ENCODE peak calls at places on chromosomes 7 and 10, in nine cellular contexts. One of them, this sample, is unnamed.

GRCh38 chr7:139681463-139681755 is 96.4 kb downstream of the HIPK2 start:
- DNase-seq in heart left ventricle: no peak
- DNase-seq in mucosa of descending colon: no peak
- DNase-seq in neural crest cell: no peak
- DNase-seq in BJ: no peak
- DNase-seq in foreskin keratinocyte: no peak
- DNase-seq in mesothelial cell of epicardium: no peak
- DNase-seq in myocyte: no peak
- DNase-seq in EH: no peak
- DNase-seq in this sample: no peak

GRCh38 chr7:521221-522070 is 1.8 kb upstream of the PDGFA start:
- DNase-seq in foreskin keratinocyte: no peak
- DNase-seq in heart left ventricle: peak; percentile 92
- DNase-seq in myocyte: peak; percentile 88
- DNase-seq in BJ: no peak
- DNase-seq in EH: peak; percentile 75
- DNase-seq in mucosa of descending colon: no peak
- DNase-seq in mesothelial cell of epicardium: peak; percentile 82
- DNase-seq in neural crest cell: peak; percentile 38
- DNase-seq in this sample: peak; percentile 60

GRCh38 chr7:26704036-26704435 is 160.4 kb downstream of the SKAP2 start:
- DNase-seq in foreskin keratinocyte: no peak
- DNase-seq in heart left ventricle: no peak
- DNase-seq in mesothelial cell of epicardium: no peak
- DNase-seq in myocyte: no peak
- DNase-seq in neural crest cell: no peak
- DNase-seq in EH: no peak
- DNase-seq in BJ: no peak
- DNase-seq in mucosa of descending colon: no peak
- DNase-seq in this sample: no peak

GRCh38 chr10:111207525-111207924 is 130.7 kb downstream of the ADRA2A start:
- DNase-seq in foreskin keratinocyte: no peak
- DNase-seq in mesothelial cell of epicardium: no peak
- DNase-seq in mucosa of descending colon: peak; percentile 62
- DNase-seq in heart left ventricle: no peak
- DNase-seq in EH: no peak
- DNase-seq in neural crest cell: no peak
- DNase-seq in BJ: no peak
- DNase-seq in myocyte: no peak
- DNase-seq in this sample: no peak

GRCh38 chr7:141045842-141046630 is 27.8 kb upstream of the TMEM178B start:
- DNase-seq in heart left ventricle: no peak
- DNase-seq in BJ: no peak
- DNase-seq in myocyte: peak; percentile 89
- DNase-seq in mesothelial cell of epicardium: no peak
- DNase-seq in foreskin keratinocyte: no peak
- DNase-seq in neural crest cell: no peak
- DNase-seq in EH: peak; percentile 87
- DNase-seq in mucosa of descending colon: no peak
- DNase-seq in this sample: peak; percentile 57

GRCh38 chr7:85010306-85010705 is 176.6 kb downstream of the SEMA3D start:
- DNase-seq in heart left ventricle: no peak
- DNase-seq in myocyte: peak; percentile 22
- DNase-seq in neural crest cell: no peak
- DNase-seq in mucosa of descending colon: no peak
- DNase-seq in BJ: no peak
- DNase-seq in foreskin keratinocyte: no peak
- DNase-seq in EH: no peak
- DNase-seq in mesothelial cell of epicardium: no peak
- DNase-seq in this sample: no peak

GRCh38 chr10:77606751-77607150 is 30.9 kb downstream of the KCNMA1 start:
- DNase-seq in mucosa of descending colon: no peak
- DNase-seq in neural crest cell: no peak
- DNase-seq in mesothelial cell of epicardium: no peak
- DNase-seq in foreskin keratinocyte: peak; percentile 74
- DNase-seq in heart left ventricle: no peak
- DNase-seq in BJ: no peak
- DNase-seq in myocyte: no peak
- DNase-seq in EH: peak; percentile 22
- DNase-seq in this sample: no peak

GRCh38 chr7:154996756-154997155 is 6.2 kb downstream of the PAXIP1 start:
- DNase-seq in foreskin keratinocyte: no peak
- DNase-seq in EH: no peak
- DNase-seq in BJ: no peak
- DNase-seq in mesothelial cell of epicardium: no peak
- DNase-seq in heart left ventricle: no peak
- DNase-seq in myocyte: no peak
- DNase-seq in mucosa of descending colon: no peak
- DNase-seq in neural crest cell: no peak
- DNase-seq in this sample: no peak

GRCh38 chr7:371119-371778 is 81.3 kb downstream of the FOXL3 start:
- DNase-seq in foreskin keratinocyte: no peak
- DNase-seq in EH: peak; percentile 4
- DNase-seq in neural crest cell: no peak
- DNase-seq in heart left ventricle: no peak
- DNase-seq in BJ: no peak
- DNase-seq in mucosa of descending colon: peak; percentile 50
- DNase-seq in myocyte: no peak
- DNase-seq in mesothelial cell of epicardium: no peak
- DNase-seq in this sample: no peak

GRCh38 chr7:76358053-76358477 is 726 bp downstream of the YWHAG start:
- DNase-seq in EH: peak; percentile 39
- DNase-seq in neural crest cell: peak; percentile 40
- DNase-seq in mucosa of descending colon: peak; percentile 86
- DNase-seq in foreskin keratinocyte: no peak
- DNase-seq in BJ: no peak
- DNase-seq in heart left ventricle: peak; percentile 78
- DNase-seq in myocyte: peak; percentile 73
- DNase-seq in mesothelial cell of epicardium: no peak
- DNase-seq in this sample: peak; percentile 63

GRCh38 chr10:34723746-34724145 is 91.3 kb downstream of the PARD3 start:
- DNase-seq in foreskin keratinocyte: peak; percentile 63
- DNase-seq in EH: peak; percentile 77
- DNase-seq in mucosa of descending colon: no peak
- DNase-seq in myocyte: peak; percentile 72
- DNase-seq in mesothelial cell of epicardium: no peak
- DNase-seq in neural crest cell: no peak
- DNase-seq in heart left ventricle: peak; percentile 37
- DNase-seq in BJ: no peak
- DNase-seq in this sample: peak; percentile 86

GRCh38 chr10:119284679-119285096 is 77.3 kb downstream of the GRK5 start:
- DNase-seq in mucosa of descending colon: no peak
- DNase-seq in myocyte: no peak
- DNase-seq in EH: no peak
- DNase-seq in heart left ventricle: peak; percentile 55
- DNase-seq in mesothelial cell of epicardium: no peak
- DNase-seq in BJ: no peak
- DNase-seq in foreskin keratinocyte: no peak
- DNase-seq in neural crest cell: no peak
- DNase-seq in this sample: no peak

GRCh38 chr10:87816842-87817178 is 1.2 kb downstream of the ATAD1 start:
- DNase-seq in EH: peak; percentile 8
- DNase-seq in heart left ventricle: no peak
- DNase-seq in foreskin keratinocyte: no peak
- DNase-seq in mesothelial cell of epicardium: no peak
- DNase-seq in myocyte: no peak
- DNase-seq in neural crest cell: no peak
- DNase-seq in mucosa of descending colon: no peak
- DNase-seq in BJ: no peak
- DNase-seq in this sample: peak; percentile 6

GRCh38 chr7:23277359-23277989 is 21.7 kb upstream of the MALSU1 start:
- DNase-seq in BJ: no peak
- DNase-seq in neural crest cell: peak; percentile 38
- DNase-seq in mesothelial cell of epicardium: no peak
- DNase-seq in EH: peak; percentile 71
- DNase-seq in foreskin keratinocyte: peak; percentile 51
- DNase-seq in heart left ventricle: no peak
- DNase-seq in myocyte: peak; percentile 86
- DNase-seq in mucosa of descending colon: no peak
- DNase-seq in this sample: peak; percentile 75

GRCh38 chr7:2012981-2013380 is 219.8 kb downstream of the MAD1L1 start:
- DNase-seq in heart left ventricle: peak; percentile 85
- DNase-seq in mesothelial cell of epicardium: no peak
- DNase-seq in BJ: no peak
- DNase-seq in EH: peak; percentile 69
- DNase-seq in mucosa of descending colon: no peak
- DNase-seq in neural crest cell: no peak
- DNase-seq in myocyte: peak; percentile 86
- DNase-seq in foreskin keratinocyte: no peak
- DNase-seq in this sample: peak; percentile 18

GRCh38 chr10:100481462-100482081 is 18.8 kb downstream of the WNT8B start:
- DNase-seq in heart left ventricle: peak; percentile 83
- DNase-seq in mucosa of descending colon: peak; percentile 81
- DNase-seq in foreskin keratinocyte: peak; percentile 82
- DNase-seq in EH: peak; percentile 86
- DNase-seq in mesothelial cell of epicardium: peak; percentile 95
- DNase-seq in BJ: peak; percentile 52
- DNase-seq in myocyte: peak; percentile 92
- DNase-seq in neural crest cell: peak; percentile 92
- DNase-seq in this sample: peak; percentile 85

GRCh38 chr10:24762966-24763623 is 39.4 kb upstream of the ARHGAP21 start:
- DNase-seq in BJ: peak; percentile 11
- DNase-seq in myocyte: peak; percentile 13
- DNase-seq in heart left ventricle: no peak
- DNase-seq in neural crest cell: no peak
- DNase-seq in mesothelial cell of epicardium: no peak
- DNase-seq in foreskin keratinocyte: peak; percentile 7
- DNase-seq in EH: peak; percentile 75
- DNase-seq in mucosa of descending colon: no peak
- DNase-seq in this sample: no peak

GRCh38 chr10:125091891-125092290 is 68.5 kb downstream of the CTBP2 start:
- DNase-seq in mesothelial cell of epicardium: no peak
- DNase-seq in heart left ventricle: no peak
- DNase-seq in neural crest cell: no peak
- DNase-seq in foreskin keratinocyte: no peak
- DNase-seq in mucosa of descending colon: no peak
- DNase-seq in BJ: no peak
- DNase-seq in myocyte: no peak
- DNase-seq in EH: peak; percentile 68
- DNase-seq in this sample: peak; percentile 39

GRCh38 chr7:107051376-107051775 is 6.9 kb downstream of the PRKAR2B start:
- DNase-seq in EH: peak; percentile 79
- DNase-seq in heart left ventricle: no peak
- DNase-seq in mucosa of descending colon: no peak
- DNase-seq in neural crest cell: no peak
- DNase-seq in mesothelial cell of epicardium: no peak
- DNase-seq in myocyte: no peak
- DNase-seq in foreskin keratinocyte: no peak
- DNase-seq in BJ: peak; percentile 62
- DNase-seq in this sample: peak; percentile 45

GRCh38 chr7:100489824-100490223 is 6.1 kb downstream of the NYAP1 start:
- DNase-seq in neural crest cell: peak; percentile 91
- DNase-seq in mesothelial cell of epicardium: peak; percentile 79
- DNase-seq in BJ: peak; percentile 50
- DNase-seq in mucosa of descending colon: peak; percentile 70
- DNase-seq in EH: peak; percentile 91
- DNase-seq in foreskin keratinocyte: peak; percentile 52
- DNase-seq in myocyte: peak; percentile 94
- DNase-seq in heart left ventricle: peak; percentile 36
- DNase-seq in this sample: peak; percentile 93

GRCh38 chr10:50993817-50994251 is 80.5 kb upstream of the PRKG1 start:
- DNase-seq in heart left ventricle: peak; percentile 51
- DNase-seq in myocyte: peak; percentile 74
- DNase-seq in mesothelial cell of epicardium: no peak
- DNase-seq in BJ: peak; percentile 67
- DNase-seq in EH: peak; percentile 84
- DNase-seq in mucosa of descending colon: no peak
- DNase-seq in foreskin keratinocyte: peak; percentile 67
- DNase-seq in neural crest cell: no peak
- DNase-seq in this sample: peak; percentile 91

GRCh38 chr10:99832439-99832838 is 50.0 kb downstream of the ABCC2 start:
- DNase-seq in myocyte: no peak
- DNase-seq in BJ: no peak
- DNase-seq in mesothelial cell of epicardium: no peak
- DNase-seq in heart left ventricle: no peak
- DNase-seq in EH: peak; percentile 73
- DNase-seq in neural crest cell: no peak
- DNase-seq in mucosa of descending colon: no peak
- DNase-seq in foreskin keratinocyte: no peak
- DNase-seq in this sample: peak; percentile 61

GRCh38 chr7:126958367-126958766 is 294.4 kb downstream of the GRM8 start:
- DNase-seq in heart left ventricle: no peak
- DNase-seq in neural crest cell: no peak
- DNase-seq in EH: no peak
- DNase-seq in foreskin keratinocyte: no peak
- DNase-seq in BJ: no peak
- DNase-seq in mucosa of descending colon: no peak
- DNase-seq in myocyte: no peak
- DNase-seq in mesothelial cell of epicardium: no peak
- DNase-seq in this sample: no peak

GRCh38 chr7:19610194-19610943 is 98.5 kb downstream of the POLR1F start:
- DNase-seq in mesothelial cell of epicardium: no peak
- DNase-seq in foreskin keratinocyte: no peak
- DNase-seq in neural crest cell: no peak
- DNase-seq in myocyte: no peak
- DNase-seq in heart left ventricle: no peak
- DNase-seq in mucosa of descending colon: no peak
- DNase-seq in EH: no peak
- DNase-seq in BJ: no peak
- DNase-seq in this sample: no peak

GRCh38 chr7:157514746-157515145 is 177.9 kb downstream of the DNAJB6 start:
- DNase-seq in foreskin keratinocyte: no peak
- DNase-seq in neural crest cell: no peak
- DNase-seq in mucosa of descending colon: peak; percentile 14
- DNase-seq in myocyte: no peak
- DNase-seq in EH: no peak
- DNase-seq in heart left ventricle: no peak
- DNase-seq in BJ: no peak
- DNase-seq in mesothelial cell of epicardium: no peak
- DNase-seq in this sample: no peak

GRCh38 chr7:1765336-1765735 is 95.3 kb downstream of the ELFN1 start:
- DNase-seq in BJ: no peak
- DNase-seq in heart left ventricle: no peak
- DNase-seq in foreskin keratinocyte: no peak
- DNase-seq in myocyte: no peak
- DNase-seq in neural crest cell: no peak
- DNase-seq in mesothelial cell of epicardium: no peak
- DNase-seq in mucosa of descending colon: no peak
- DNase-seq in EH: no peak
- DNase-seq in this sample: no peak

GRCh38 chr7:149720372-149721083 is 52.9 kb downstream of the ZNF467 start:
- DNase-seq in myocyte: peak; percentile 22
- DNase-seq in BJ: no peak
- DNase-seq in heart left ventricle: peak; percentile 93
- DNase-seq in neural crest cell: peak; percentile 31
- DNase-seq in mesothelial cell of epicardium: no peak
- DNase-seq in foreskin keratinocyte: no peak
- DNase-seq in mucosa of descending colon: no peak
- DNase-seq in EH: no peak
- DNase-seq in this sample: no peak

GRCh38 chr10:89341136-89341535 is 13.3 kb downstream of the IFIT3 start:
- DNase-seq in heart left ventricle: no peak
- DNase-seq in myocyte: no peak
- DNase-seq in neural crest cell: no peak
- DNase-seq in EH: no peak
- DNase-seq in mucosa of descending colon: no peak
- DNase-seq in mesothelial cell of epicardium: no peak
- DNase-seq in foreskin keratinocyte: no peak
- DNase-seq in BJ: no peak
- DNase-seq in this sample: no peak

GRCh38 chr10:132097609-132098377 is 32.0 kb downstream of the JAKMIP3 start:
- DNase-seq in heart left ventricle: no peak
- DNase-seq in mucosa of descending colon: no peak
- DNase-seq in EH: no peak
- DNase-seq in myocyte: no peak
- DNase-seq in neural crest cell: no peak
- DNase-seq in mesothelial cell of epicardium: peak; percentile 10
- DNase-seq in BJ: no peak
- DNase-seq in foreskin keratinocyte: no peak
- DNase-seq in this sample: no peak

This sample was measured in fibroblast of villous mesenchyme.